ENCODE peak calls at places on chromosomes 1 and 21, in five cellular contexts. L, M, W, Q and V are unnamed samples.

GRCh38 chr21:34952701-34953100 is 96.4 kb downstream of the RUNX1 start:
- DNase-seq in Q (no peak), W (no peak), M (no peak), L (no peak), V (no peak)

GRCh38 chr1:112673589-112674439 is 645 bp upstream of the MOV10 start:
- DNase-seq in L (no peak), Q (no peak), M (no peak), W (no peak), V (no peak)

GRCh38 chr1:240000634-240001033 is 91.0 kb upstream of the FMN2 start:
- DNase-seq in L (no peak), W (no peak), Q (no peak), M (no peak), V (peak; percentile 92)

GRCh38 chr1:175841613-175842234 is 98.3 kb upstream of the TNR start:
- DNase-seq in L (no peak), Q (no peak), W (no peak), M (no peak), V (no peak)

GRCh38 chr1:68132426-68133130 is 82.2 kb upstream of the DIRAS3 start:
- DNase-seq in Q (no peak), W (no peak), L (no peak), M (no peak), V (no peak)

GRCh38 chr1:248759644-248760043 is 4.1 kb upstream of the LYPD8 start:
- DNase-seq in Q (no peak), M (no peak), L (no peak), W (no peak), V (no peak)

GRCh38 chr1:226111109-226111864 is 48.8 kb downstream of the H3-3A start:
- DNase-seq in M (no peak), W (no peak), Q (no peak), L (no peak), V (peak; percentile 66)

GRCh38 chr1:171780583-171781166 is 785 bp upstream of the METTL13 start:
- DNase-seq in L (no peak), W (no peak), Q (no peak), M (no peak), V (no peak)

GRCh38 chr21:22364163-22364562 is 1366.0 kb downstream of the NCAM2 start:
- DNase-seq in W (no peak), M (no peak), Q (no peak), L (no peak), V (no peak)

GRCh38 chr1:214658785-214659184 is 55.8 kb downstream of the CENPF start:
- DNase-seq in L (no peak), W (no peak), M (peak; percentile 41), Q (no peak), V (no peak)

GRCh38 chr1:87866416-87866815 is 537.7 kb downstream of the LMO4 start:
- DNase-seq in M (no peak), W (no peak), Q (no peak), L (no peak), V (no peak)

GRCh38 chr1:115429242-115429641 is 91.2 kb upstream of the NGF start:
- DNase-seq in Q (no peak), W (no peak), L (no peak), M (no peak), V (no peak)

GRCh38 chr1:66747500-66747899 is 4.8 kb upstream of the DYNLT5 start:
- DNase-seq in M (no peak), L (no peak), Q (no peak), W (no peak), V (no peak)

GRCh38 chr21:34157456-34158025 is 84.2 kb downstream of the MRPS6 start:
- DNase-seq in Q (no peak), L (no peak), W (no peak), M (no peak), V (no peak)

GRCh38 chr1:9822897-9823692 is 670 bp downstream of the CLSTN1 start:
- DNase-seq in W (no peak), Q (peak; percentile 27), L (no peak), M (no peak), V (peak; percentile 92)

GRCh38 chr1:44227211-44227610 is 13.9 kb downstream of the DMAP1 start:
- DNase-seq in W (no peak), M (no peak), Q (no peak), L (no peak), V (no peak)

GRCh38 chr1:67629370-67630075 is 55.5 kb upstream of the GADD45A start:
- DNase-seq in L (no peak), W (no peak), M (no peak), Q (no peak), V (no peak)

GRCh38 chr1:231162300-231162969 is 577 bp downstream of the TRIM67 start:
- DNase-seq in Q (no peak), L (peak; percentile 9), W (peak; percentile 70), M (peak; percentile 66), V (peak; percentile 97)

GRCh38 chr1:8604041-8604942 is 213.1 kb downstream of the RERE start:
- DNase-seq in W (peak; percentile 68), L (no peak), M (no peak), Q (no peak), V (no peak)

GRCh38 chr1:86235859-86236258 is 79.3 kb upstream of the COL24A1 start:
- DNase-seq in W (no peak), Q (no peak), L (no peak), M (no peak), V (no peak)

GRCh38 chr1:154626456-154627246 is 18.7 kb upstream of the ADAR start:
- DNase-seq in L (no peak), M (no peak), Q (no peak), W (no peak), V (no peak)

GRCh38 chr21:25370311-25370744 is 237.0 kb downstream of the MRPL39 start:
- DNase-seq in W (no peak), L (no peak), Q (no peak), M (no peak), V (peak; percentile 88)

GRCh38 chr1:178487070-178487615 is 9.6 kb downstream of the CLEC20A start:
- DNase-seq in L (no peak), W (peak; percentile 6), Q (no peak), M (no peak), V (peak; percentile 81)

GRCh38 chr21:16775056-16775455 is 737.8 kb upstream of the CXADR start:
- DNase-seq in L (no peak), Q (no peak), W (no peak), M (peak; percentile 4), V (no peak)

GRCh38 chr1:212860713-212861581 is 2.9 kb downstream of the FLVCR1 start:
- DNase-seq in M (no peak), L (no peak), W (no peak), Q (no peak), V (peak; percentile 37)

GRCh38 chr1:112666917-112667316 is 7.5 kb upstream of the MOV10 start:
- DNase-seq in L (no peak), Q (no peak), W (no peak), M (no peak), V (no peak)

GRCh38 chr1:51415963-51416362 is 85.6 kb upstream of the TTC39A start:
- DNase-seq in L (no peak), W (no peak), M (no peak), Q (no peak), V (no peak)

GRCh38 chr1:33007190-33008050 is 29.3 kb downstream of the AK2 start:
- DNase-seq in L (no peak), M (peak; percentile 18), Q (no peak), W (no peak), V (peak; percentile 93)

GRCh38 chr1:2208309-2209239 is 14.0 kb upstream of the FAAP20 start:
- DNase-seq in L (no peak), W (no peak), M (no peak), Q (peak; percentile 38), V (peak; percentile 99)
- TF ChIP-seq CTCF in L (no peak), W (no peak), M (no peak), Q (no peak), V (peak; percentile 25)

GRCh38 chr1:166875734-166876539 is at the start of gene TADA1:
- DNase-seq in L (peak; percentile 96), W (peak; percentile 96), M (peak; percentile 96), Q (peak; percentile 99), V (peak; percentile 97)

GRCh38 chr1:166874464-166874863 is 1.6 kb downstream of the TADA1 start:
- DNase-seq in M (no peak), Q (no peak), W (no peak), L (no peak), V (no peak)

GRCh38 chr1:166876540-166876838 is 425 bp upstream of the TADA1 start:
- DNase-seq in W (no peak), Q (no peak), L (no peak), M (no peak), V (no peak)

GRCh38 chr1:166870584-166870983 is 5.5 kb downstream of the TADA1 start:
- DNase-seq in W (no peak), L (no peak), Q (no peak), M (no peak), V (no peak)

GRCh38 chr1:166875302-166875733 is 746 bp downstream of the TADA1 start:
- DNase-seq in L (no peak), Q (no peak), W (no peak), M (no peak), V (no peak)
- TF ChIP-seq CTCF in L (no peak), Q (no peak), W (no peak), M (no peak), V (no peak)

DNA sequence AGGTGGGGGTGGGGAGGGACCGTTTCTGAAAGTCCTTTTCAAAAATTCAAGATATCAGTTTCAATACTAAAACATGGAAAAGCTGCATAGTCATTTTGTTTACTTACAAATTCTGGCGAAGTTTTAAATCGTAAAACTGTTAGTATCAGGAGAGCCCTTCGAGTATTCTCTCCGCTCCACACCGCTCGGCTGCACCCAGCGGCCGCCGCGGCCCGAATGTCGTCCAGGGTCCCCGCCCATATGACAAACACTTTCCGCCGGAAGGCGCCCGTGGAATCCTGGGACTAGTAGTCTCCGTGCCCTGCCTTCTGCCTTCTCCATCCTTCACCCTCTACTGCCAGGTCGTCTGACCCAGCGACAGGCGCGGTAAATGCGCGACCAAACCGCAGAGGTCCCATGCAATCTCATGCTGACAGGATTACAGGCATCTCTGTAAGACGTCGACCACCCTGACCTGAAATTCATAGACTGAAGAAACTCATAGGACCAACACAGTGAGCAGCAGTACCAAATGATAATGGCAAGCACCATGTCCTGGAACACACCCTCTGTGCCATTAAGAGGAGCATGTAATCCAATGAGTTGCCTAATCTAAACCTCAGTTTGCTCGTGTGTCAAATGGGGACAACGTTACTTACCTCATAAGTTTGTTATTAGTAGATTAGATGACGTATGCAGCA is at the start of gene TOR1AIP2:
- DNase-seq in Q (peak; percentile 92), W (peak; percentile 85), L (peak; percentile 79), M (peak; percentile 88), V (peak; percentile 93)
- TF ChIP-seq CTCF in Q (peak; percentile 39), W (no peak), L (no peak), M (no peak), V (no peak)

DNA sequence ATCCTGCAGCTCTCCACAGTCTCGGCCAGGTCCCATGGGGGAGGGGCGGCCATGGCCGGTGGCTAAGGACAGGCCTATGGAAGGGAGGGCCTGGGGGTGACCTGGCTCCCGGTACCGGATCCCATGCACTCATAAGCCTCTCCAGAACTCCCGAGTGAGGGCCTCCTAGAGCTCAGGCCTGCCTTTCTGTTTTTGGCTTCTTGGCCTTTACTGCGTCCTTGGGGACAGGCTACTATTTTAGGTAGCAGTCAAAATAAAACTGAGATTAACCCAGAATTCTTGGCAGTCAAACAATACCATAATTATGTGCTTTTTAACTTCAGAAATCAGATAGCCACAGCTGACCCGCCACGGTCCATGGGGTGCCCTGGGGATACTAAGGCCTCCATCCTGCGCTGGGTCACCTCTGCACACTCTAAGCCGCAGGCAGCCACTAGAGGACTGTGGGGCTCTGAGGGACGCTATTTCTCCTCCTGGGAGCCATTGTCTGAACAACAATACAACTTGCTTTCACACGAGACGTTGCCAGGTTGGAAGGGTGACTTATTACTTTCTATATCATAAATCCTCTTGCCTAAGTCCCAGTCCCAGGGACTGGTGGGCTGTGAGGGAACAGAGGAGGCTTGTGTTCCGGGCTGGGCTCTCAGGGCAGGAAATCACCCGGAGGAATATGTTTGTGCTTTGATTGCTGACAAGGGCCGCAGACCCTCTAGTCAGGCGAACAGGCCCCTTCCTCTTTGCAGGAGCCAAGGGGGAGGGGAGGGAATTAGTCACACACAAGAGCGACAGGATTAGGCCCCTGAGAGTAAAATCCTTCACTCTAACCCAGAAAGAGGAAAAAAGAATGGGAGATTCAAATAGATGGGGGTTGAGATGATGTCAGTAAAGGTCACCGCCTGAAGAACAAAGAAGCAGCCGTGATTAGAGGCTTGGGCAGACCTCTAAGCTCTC is 40.7 kb upstream of the BCAR3 start:
- DNase-seq in W (no peak), L (no peak), Q (peak; percentile 72), M (no peak), V (no peak)
- TF ChIP-seq CTCF in W (no peak), L (no peak), Q (peak; percentile 54), M (no peak), V (peak; percentile 21)